ENCODE peak calls at places on chromosome 5, in ten cellular contexts. H, D, M, W, J, Z, F, B, V and N are unnamed samples.

GRCh38 chr5:5667136-5667554 is 244.7 kb downstream of the ICE1 start:
- DNase-seq in H (no peak), D (no peak), M (no peak), W (no peak), J (no peak), Z (no peak), F (no peak), B (no peak), V (no peak), N (no peak)

GRCh38 chr5:32083981-32084430 is 90.1 kb downstream of the GOLPH3 start:
- DNase-seq in H (no peak), D (no peak), M (no peak), W (no peak), J (peak), Z (no peak), F (no peak), B (no peak), V (no peak), N (no peak)

GRCh38 chr5:170357853-170358497 is 31.2 kb downstream of the KCNMB1 start:
- DNase-seq in H (no peak), D (no peak), M (no peak), W (no peak), J (peak), Z (no peak), F (no peak), B (no peak), V (peak), N (peak)

GRCh38 chr5:57442080-57442839 is 40.4 kb downstream of the ACTBL2 start:
- DNase-seq in H (no peak), D (no peak), M (peak), W (no peak), J (no peak), Z (peak), F (no peak), B (peak), V (no peak), N (no peak)

GRCh38 chr5:111635151-111635945 is 121.6 kb downstream of the NREP start:
- DNase-seq in H (no peak), D (no peak), M (no peak), W (no peak), J (no peak), Z (no peak), F (no peak), B (no peak), V (no peak), N (no peak)

GRCh38 chr5:157949520-157949919 is 90.6 kb upstream of the CLINT1 start:
- DNase-seq in H (no peak), D (no peak), M (no peak), W (no peak), J (no peak), Z (no peak), F (no peak), B (no peak), V (no peak), N (no peak)

GRCh38 chr5:143796110-143796509 is 15.9 kb upstream of the HMHB1 start:
- DNase-seq in H (no peak), D (no peak), M (no peak), W (no peak), J (no peak), Z (no peak), F (no peak), B (no peak), V (no peak), N (no peak)

GRCh38 chr5:8861764-8862163 is 684.1 kb downstream of the SEMA5A start:
- DNase-seq in H (no peak), D (no peak), M (no peak), W (no peak), J (no peak), Z (peak), F (no peak), B (no peak), V (no peak), N (no peak)

GRCh38 chr5:178940569-178941360 is at the start of gene ZNF454:
- DNase-seq in H (no peak), D (peak), M (peak), W (no peak), J (peak), Z (peak), F (no peak), B (no peak), V (peak), N (peak)

GRCh38 chr5:180284161-180284560 is 7.7 kb downstream of the MAPK9 start:
- DNase-seq in H (no peak), D (peak), M (no peak), W (no peak), J (no peak), Z (no peak), F (no peak), B (no peak), V (no peak), N (no peak)

GRCh38 chr5:115343855-115344254 is 47.4 kb upstream of the CCDC112 start:
- DNase-seq in H (no peak), D (no peak), M (peak), W (no peak), J (no peak), Z (peak), F (no peak), B (peak), V (no peak), N (no peak)

GRCh38 chr5:56142233-56142619 is 90.9 kb downstream of the ANKRD55 start:
- DNase-seq in H (no peak), D (no peak), M (no peak), W (no peak), J (no peak), Z (no peak), F (no peak), B (no peak), V (no peak), N (no peak)

GRCh38 chr5:60687927-60688720 is 11.8 kb downstream of the DEPDC1B start:
- DNase-seq in H (peak), D (no peak), M (peak), W (no peak), J (no peak), Z (peak), F (no peak), B (peak), V (no peak), N (no peak)

GRCh38 chr5:72107874-72108199 is 562 bp downstream of the MAP1B start:
- DNase-seq in H (peak), D (no peak), M (peak), W (peak), J (no peak), Z (peak), F (no peak), B (no peak), V (peak), N (no peak)

GRCh38 chr5:141636413-141637265 is at the start of the genes HDAC3 and RELL2:
- DNase-seq in H (peak), D (peak), M (peak), W (peak), J (peak), Z (peak), F (peak), B (peak), V (peak), N (peak)

GRCh38 chr5:143652104-143652700 is 159.8 kb upstream of the HMHB1 start:
- DNase-seq in H (no peak), D (no peak), M (peak), W (no peak), J (no peak), Z (no peak), F (no peak), B (no peak), V (no peak), N (no peak)

GRCh38 chr5:38258319-38259061 is at the start of gene EGFLAM:
- DNase-seq in H (peak), D (peak), M (peak), W (no peak), J (no peak), Z (no peak), F (no peak), B (no peak), V (peak), N (no peak)

GRCh38 chr5:78777901-78778300 is 129.3 kb upstream of the LHFPL2 start:
- DNase-seq in H (no peak), D (no peak), M (no peak), W (no peak), J (no peak), Z (no peak), F (no peak), B (no peak), V (no peak), N (no peak)

GRCh38 chr5:37807015-37807414 is 32.8 kb downstream of the GDNF start:
- DNase-seq in H (no peak), D (no peak), M (no peak), W (no peak), J (peak), Z (no peak), F (no peak), B (no peak), V (no peak), N (no peak)

GRCh38 chr5:59116231-59116900 is 533.5 kb downstream of the RAB3C start:
- DNase-seq in H (no peak), D (no peak), M (peak), W (no peak), J (no peak), Z (peak), F (no peak), B (no peak), V (no peak), N (no peak)

GRCh38 chr5:132764671-132765070 is 12.4 kb downstream of the SEPTIN8 start:
- DNase-seq in H (no peak), D (no peak), M (no peak), W (no peak), J (peak), Z (no peak), F (no peak), B (no peak), V (no peak), N (no peak)

GRCh38 chr5:10229306-10230048 is 20.2 kb downstream of the ATPSCKMT start:
- DNase-seq in H (no peak), D (no peak), M (peak), W (no peak), J (no peak), Z (no peak), F (no peak), B (peak), V (no peak), N (no peak)

GRCh38 chr5:76376141-76376900 is 26.8 kb upstream of the IQGAP2 start:
- DNase-seq in H (no peak), D (no peak), M (peak), W (no peak), J (peak), Z (no peak), F (no peak), B (peak), V (no peak), N (no peak)

GRCh38 chr5:9173281-9174048 is 372.4 kb downstream of the SEMA5A start:
- DNase-seq in H (no peak), D (no peak), M (peak), W (no peak), J (no peak), Z (peak), F (no peak), B (peak), V (no peak), N (no peak)

GRCh38 chr5:3237276-3237868 is 358.3 kb upstream of the IRX1 start:
- DNase-seq in H (no peak), D (no peak), M (no peak), W (no peak), J (no peak), Z (no peak), F (no peak), B (no peak), V (no peak), N (peak)